ENCODE peak calls at places on chromosome 7, in five cellular contexts. One of them, this sample, is unnamed.

GRCh38 chr7:43658718-43659548 is 70.4 kb downstream of the COA1 start:
- DNase-seq in uterus: no peak
- DNase-seq in bronchial epithelial cell: peak; percentile 83
- DNase-seq in psoas muscle: no peak
- DNase-seq in cardiac fibroblast: peak; percentile 92
- DNase-seq in this sample: peak; percentile 89

GRCh38 chr7:49091089-49091488 is 166.7 kb downstream of the CDC14C start:
- DNase-seq in uterus: no peak
- DNase-seq in bronchial epithelial cell: no peak
- DNase-seq in psoas muscle: no peak
- DNase-seq in cardiac fibroblast: no peak
- DNase-seq in this sample: no peak

GRCh38 chr7:134834689-134835462 is 55.4 kb downstream of the CALD1 start:
- DNase-seq in uterus: no peak
- DNase-seq in bronchial epithelial cell: no peak
- DNase-seq in psoas muscle: no peak
- DNase-seq in cardiac fibroblast: peak; percentile 66
- DNase-seq in this sample: peak; percentile 60

GRCh38 chr7:134996097-134996550 is 9.8 kb downstream of the AGBL3 start:
- DNase-seq in uterus: peak; percentile 30
- DNase-seq in bronchial epithelial cell: no peak
- DNase-seq in psoas muscle: no peak
- DNase-seq in cardiac fibroblast: no peak
- DNase-seq in this sample: peak; percentile 64

GRCh38 chr7:98681496-98681895 is 64.4 kb downstream of the NPTX2 start:
- DNase-seq in uterus: no peak
- DNase-seq in bronchial epithelial cell: no peak
- DNase-seq in psoas muscle: no peak
- DNase-seq in cardiac fibroblast: no peak
- DNase-seq in this sample: no peak

GRCh38 chr7:33917661-33918060 is 12.3 kb downstream of the BMPER start:
- DNase-seq in uterus: no peak
- DNase-seq in bronchial epithelial cell: no peak
- DNase-seq in psoas muscle: no peak
- DNase-seq in cardiac fibroblast: no peak
- DNase-seq in this sample: no peak

GRCh38 chr7:30238721-30239441 is 45.5 kb upstream of the ZNRF2 start:
- DNase-seq in uterus: no peak
- DNase-seq in bronchial epithelial cell: peak; percentile 98
- DNase-seq in psoas muscle: peak; percentile 65
- DNase-seq in cardiac fibroblast: peak; percentile 55
- DNase-seq in this sample: peak; percentile 58

GRCh38 chr7:126696236-126696635 is 556.5 kb downstream of the GRM8 start:
- DNase-seq in uterus: no peak
- DNase-seq in bronchial epithelial cell: no peak
- DNase-seq in psoas muscle: no peak
- DNase-seq in cardiac fibroblast: no peak
- DNase-seq in this sample: no peak

GRCh38 chr7:21724562-21724961 is 181.7 kb downstream of the DNAH11 start:
- DNase-seq in uterus: no peak
- DNase-seq in bronchial epithelial cell: no peak
- DNase-seq in psoas muscle: no peak
- DNase-seq in cardiac fibroblast: no peak
- DNase-seq in this sample: no peak

GRCh38 chr7:43303740-43304241 is 191.3 kb downstream of the HECW1 start:
- DNase-seq in uterus: no peak
- DNase-seq in bronchial epithelial cell: peak; percentile 64
- DNase-seq in psoas muscle: no peak
- DNase-seq in cardiac fibroblast: no peak
- DNase-seq in this sample: peak; percentile 13

GRCh38 chr7:24381919-24382505 is 98.0 kb downstream of the NPY start:
- DNase-seq in uterus: no peak
- DNase-seq in bronchial epithelial cell: peak; percentile 43
- DNase-seq in psoas muscle: no peak
- DNase-seq in cardiac fibroblast: peak; percentile 48
- DNase-seq in this sample: peak; percentile 9

GRCh38 chr7:159020987-159021386 is 123.7 kb downstream of the VIPR2 start:
- DNase-seq in uterus: no peak
- DNase-seq in bronchial epithelial cell: no peak
- DNase-seq in psoas muscle: peak; percentile 20
- DNase-seq in cardiac fibroblast: no peak
- DNase-seq in this sample: no peak

GRCh38 chr7:157652161-157652953 is 315.6 kb downstream of the DNAJB6 start:
- DNase-seq in uterus: no peak
- DNase-seq in bronchial epithelial cell: no peak
- DNase-seq in psoas muscle: no peak
- DNase-seq in cardiac fibroblast: no peak
- DNase-seq in this sample: no peak

GRCh38 chr7:73968511-73968910 is 59.5 kb upstream of the ELN start:
- DNase-seq in uterus: no peak
- DNase-seq in bronchial epithelial cell: no peak
- DNase-seq in psoas muscle: no peak
- DNase-seq in cardiac fibroblast: no peak
- DNase-seq in this sample: no peak

GRCh38 chr7:84647797-84648762 is 453.5 kb upstream of the SEMA3A start:
- DNase-seq in uterus: no peak
- DNase-seq in bronchial epithelial cell: no peak
- DNase-seq in psoas muscle: no peak
- DNase-seq in cardiac fibroblast: peak; percentile 89
- DNase-seq in this sample: peak; percentile 85

GRCh38 chr7:86928308-86928707 is 131.1 kb downstream of the ELAPOR2 start:
- DNase-seq in uterus: no peak
- DNase-seq in bronchial epithelial cell: no peak
- DNase-seq in psoas muscle: no peak
- DNase-seq in cardiac fibroblast: no peak
- DNase-seq in this sample: no peak

GRCh38 chr7:96233084-96233483 is 88.8 kb downstream of the SLC25A13 start:
- DNase-seq in uterus: no peak
- DNase-seq in bronchial epithelial cell: no peak
- DNase-seq in psoas muscle: no peak
- DNase-seq in cardiac fibroblast: no peak
- DNase-seq in this sample: no peak

GRCh38 chr7:27190284-27190748 is 5.3 kb upstream of the HOXA11 start:
- DNase-seq in uterus: no peak
- DNase-seq in bronchial epithelial cell: no peak
- DNase-seq in psoas muscle: no peak
- DNase-seq in cardiac fibroblast: no peak
- DNase-seq in this sample: no peak

GRCh38 chr7:27187702-27188665 is 3.0 kb upstream of the HOXA11 start:
- DNase-seq in uterus: peak; percentile 44
- DNase-seq in bronchial epithelial cell: no peak
- DNase-seq in psoas muscle: peak; percentile 46
- DNase-seq in cardiac fibroblast: no peak
- DNase-seq in this sample: no peak

GRCh38 chr7:27189560-27190283 is 4.7 kb upstream of the HOXA11 start:
- DNase-seq in uterus: peak; percentile 35
- DNase-seq in bronchial epithelial cell: no peak
- DNase-seq in psoas muscle: peak; percentile 33
- DNase-seq in cardiac fibroblast: no peak
- DNase-seq in this sample: no peak

GRCh38 chr7:27187158-27187701 is 2.2 kb upstream of the HOXA11 start:
- DNase-seq in uterus: peak; percentile 35
- DNase-seq in bronchial epithelial cell: no peak
- DNase-seq in psoas muscle: no peak
- DNase-seq in cardiac fibroblast: no peak
- DNase-seq in this sample: no peak

GRCh38 chr7:27188666-27189559 is 3.9 kb upstream of the HOXA11 start:
- DNase-seq in uterus: peak; percentile 79
- DNase-seq in bronchial epithelial cell: no peak
- DNase-seq in psoas muscle: peak; percentile 53
- DNase-seq in cardiac fibroblast: peak; percentile 38
- DNase-seq in this sample: no peak
- TF ChIP-seq CTCF in uterus: no peak
- TF ChIP-seq CTCF in bronchial epithelial cell: no peak
- TF ChIP-seq CTCF in psoas muscle: no peak
- TF ChIP-seq CTCF in cardiac fibroblast: no peak
- TF ChIP-seq CTCF in this sample: no peak

GRCh38 chr7:105306160-105306784 is 82.4 kb downstream of the SRPK2 start:
- DNase-seq in uterus: no peak
- DNase-seq in bronchial epithelial cell: peak; percentile 28
- DNase-seq in psoas muscle: no peak
- DNase-seq in cardiac fibroblast: peak; percentile 29
- DNase-seq in this sample: no peak

GRCh38 chr7:105307163-105307672 is 81.5 kb downstream of the SRPK2 start:
- DNase-seq in uterus: no peak
- DNase-seq in bronchial epithelial cell: no peak
- DNase-seq in psoas muscle: no peak
- DNase-seq in cardiac fibroblast: no peak
- DNase-seq in this sample: no peak

GRCh38 chr7:105309235-105310156 is 79.2 kb downstream of the SRPK2 start:
- DNase-seq in uterus: no peak
- DNase-seq in bronchial epithelial cell: no peak
- DNase-seq in psoas muscle: no peak
- DNase-seq in cardiac fibroblast: no peak
- DNase-seq in this sample: no peak

GRCh38 chr7:105305633-105306032 is 83.1 kb downstream of the SRPK2 start:
- DNase-seq in uterus: no peak
- DNase-seq in bronchial epithelial cell: no peak
- DNase-seq in psoas muscle: no peak
- DNase-seq in cardiac fibroblast: no peak
- DNase-seq in this sample: no peak

GRCh38 chr7:105304040-105304895 is 84.5 kb downstream of the SRPK2 start:
- DNase-seq in uterus: no peak
- DNase-seq in bronchial epithelial cell: peak; percentile 58
- DNase-seq in psoas muscle: no peak
- DNase-seq in cardiac fibroblast: peak; percentile 74
- DNase-seq in this sample: peak; percentile 61
- H3K4me3 ChIP-seq in uterus: no peak overlapping the region
- H3K4me3 ChIP-seq in bronchial epithelial cell: peak overlapping the region; percentile 10
- H3K4me3 ChIP-seq in psoas muscle: no peak overlapping the region
- H3K4me3 ChIP-seq in cardiac fibroblast: no peak overlapping the region
- H3K4me3 ChIP-seq in this sample: no peak overlapping the region

GRCh38 chr7:112970771-112971170 is 115.9 kb downstream of the GPR85 start:
- DNase-seq in uterus: no peak
- DNase-seq in bronchial epithelial cell: no peak
- DNase-seq in psoas muscle: no peak
- DNase-seq in cardiac fibroblast: no peak
- DNase-seq in this sample: no peak
- TF ChIP-seq CTCF in uterus: no peak
- TF ChIP-seq CTCF in bronchial epithelial cell: no peak
- TF ChIP-seq CTCF in psoas muscle: no peak
- TF ChIP-seq CTCF in cardiac fibroblast: peak; percentile 10
- TF ChIP-seq CTCF in this sample: no peak

DNA sequence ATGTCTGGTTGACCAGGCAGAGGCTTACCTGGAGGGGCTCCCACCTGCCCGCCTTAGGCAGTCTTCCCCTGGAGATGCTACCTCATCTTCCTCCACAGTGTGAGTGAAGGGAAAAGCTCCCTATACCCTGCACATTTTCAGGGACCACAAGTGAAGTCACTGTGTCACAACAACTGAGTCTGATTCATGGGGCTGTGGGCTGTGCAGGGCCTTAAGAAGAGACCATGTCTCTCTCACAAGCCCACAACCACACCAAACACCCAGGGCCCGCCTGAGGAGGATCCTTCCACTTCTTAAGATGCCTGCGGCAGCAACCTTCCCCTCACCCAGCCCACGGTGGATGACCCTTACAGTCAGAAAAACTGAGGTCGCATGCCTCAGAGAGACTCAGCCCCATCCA is 118.3 kb downstream of the KMT2E start:
- DNase-seq in uterus: no peak
- DNase-seq in bronchial epithelial cell: no peak
- DNase-seq in psoas muscle: no peak
- DNase-seq in cardiac fibroblast: no peak
- DNase-seq in this sample: no peak
- H3K4me3 ChIP-seq in uterus: no peak overlapping the region
- H3K4me3 ChIP-seq in bronchial epithelial cell: no peak overlapping the region
- H3K4me3 ChIP-seq in psoas muscle: no peak overlapping the region
- H3K4me3 ChIP-seq in cardiac fibroblast: no peak overlapping the region
- H3K4me3 ChIP-seq in this sample: no peak overlapping the region

DNA sequence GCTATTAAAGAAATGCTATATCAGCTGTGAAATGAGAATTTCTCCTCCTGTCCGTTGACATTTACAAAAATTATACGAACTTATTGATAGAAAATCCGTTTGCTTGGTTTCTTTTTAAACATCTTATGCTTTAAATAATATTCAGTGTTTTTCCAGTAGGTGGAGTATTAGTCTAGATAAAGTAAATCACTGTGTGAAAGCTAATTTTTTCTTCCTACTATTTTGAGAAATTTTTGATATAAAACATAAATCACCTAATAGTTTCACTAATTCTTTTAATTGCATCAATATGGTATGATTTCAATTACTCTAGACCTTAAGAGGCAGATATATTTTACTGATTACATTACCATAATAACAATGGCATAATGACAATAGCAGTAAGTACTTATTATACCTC is 335.2 kb upstream of the C7orf33 start:
- DNase-seq in uterus: no peak
- DNase-seq in bronchial epithelial cell: no peak
- DNase-seq in psoas muscle: no peak
- DNase-seq in cardiac fibroblast: no peak
- DNase-seq in this sample: peak; percentile 5
- TF ChIP-seq CTCF in uterus: no peak
- TF ChIP-seq CTCF in bronchial epithelial cell: no peak
- TF ChIP-seq CTCF in psoas muscle: no peak
- TF ChIP-seq CTCF in cardiac fibroblast: no peak
- TF ChIP-seq CTCF in this sample: no peak

GRCh38 chr7:107678110-107678753 is 17.6 kb downstream of the SLC26A4 start:
- DNase-seq in uterus: no peak
- DNase-seq in bronchial epithelial cell: peak; percentile 12
- DNase-seq in psoas muscle: no peak
- DNase-seq in cardiac fibroblast: no peak
- DNase-seq in this sample: no peak
- H3K4me3 ChIP-seq in uterus: no peak overlapping the region
- H3K4me3 ChIP-seq in bronchial epithelial cell: no peak overlapping the region
- H3K4me3 ChIP-seq in psoas muscle: no peak overlapping the region
- H3K4me3 ChIP-seq in cardiac fibroblast: no peak overlapping the region
- H3K4me3 ChIP-seq in this sample: no peak overlapping the region

GRCh38 chr7:44967571-44968446 is 11.0 kb downstream of the MYO1G start:
- DNase-seq in uterus: no peak
- DNase-seq in bronchial epithelial cell: no peak
- DNase-seq in psoas muscle: no peak
- DNase-seq in cardiac fibroblast: peak; percentile 40
- DNase-seq in this sample: no peak
- TF ChIP-seq CTCF in uterus: no peak
- TF ChIP-seq CTCF in bronchial epithelial cell: no peak
- TF ChIP-seq CTCF in psoas muscle: no peak
- TF ChIP-seq CTCF in cardiac fibroblast: peak; percentile 52
- TF ChIP-seq CTCF in this sample: peak; percentile 21